ENCODE peak calls at places on chromosomes 7 and 10, in four cellular contexts. C is HCT116, W is HepG2, Q is K562. N is an unnamed sample.

GRCh38 chr7:96719164-96719563 is 9.5 kb upstream of the SEM1 start:
- DNase-seq in W (no peak), C (no peak), Q (no peak), N (no peak)

GRCh38 chr10:16809074-16809718 is 8.0 kb downstream of the RSU1 start:
- DNase-seq in C (peak; percentile 31), W (peak; percentile 29), Q (peak; percentile 47), N (peak; percentile 28)

GRCh38 chr7:74372511-74373111 is 81.1 kb upstream of the GTF2IRD1 start:
- DNase-seq in W (no peak), Q (no peak), C (no peak), N (no peak)

GRCh38 chr10:77746313-77746712 is 108.7 kb upstream of the KCNMA1 start:
- DNase-seq in W (no peak), Q (no peak), C (no peak), N (no peak)

GRCh38 chr7:150788474-150789269 is 11.5 kb downstream of the TMEM176B start:
- DNase-seq in W (no peak), Q (no peak), C (no peak), N (no peak)

GRCh38 chr7:153381275-153382119 is 621.9 kb downstream of the ACTR3B start:
- DNase-seq in C (no peak), W (peak; percentile 28), Q (peak; percentile 85), N (peak; percentile 28)

GRCh38 chr10:18607503-18607902 is 43.9 kb downstream of the NSUN6 start:
- DNase-seq in Q (peak; percentile 49), C (peak; percentile 72), W (peak; percentile 37), N (no peak)

GRCh38 chr7:1193593-1194424 is 33.8 kb upstream of the ZFAND2A start:
- DNase-seq in Q (no peak), W (no peak), C (peak; percentile 40), N (peak; percentile 88)

GRCh38 chr10:99654791-99655190 is 4.5 kb upstream of the ENTPD7 start:
- DNase-seq in W (no peak), Q (no peak), C (no peak), N (peak; percentile 71)

GRCh38 chr10:50538473-50539398 is 85.0 kb downstream of the SGMS1 start:
- DNase-seq in W (peak; percentile 92), C (peak; percentile 27), Q (peak; percentile 59), N (no peak)

GRCh38 chr10:29590598-29591415 is 44.0 kb downstream of the SVIL start:
- DNase-seq in W (peak; percentile 26), Q (peak; percentile 51), C (peak; percentile 21), N (no peak)

GRCh38 chr10:42991442-42992098 is 85.3 kb upstream of the RET start:
- DNase-seq in W (no peak), C (no peak), Q (no peak), N (no peak)

GRCh38 chr10:77287647-77288120 is 349.9 kb downstream of the KCNMA1 start:
- DNase-seq in Q (no peak), W (no peak), C (no peak), N (no peak)

GRCh38 chr7:1736469-1736817 is 66.4 kb downstream of the ELFN1 start:
- DNase-seq in C (no peak), Q (no peak), W (no peak), N (no peak)

GRCh38 chr7:132433286-132433685 is 143.0 kb downstream of the PLXNA4 start:
- DNase-seq in W (no peak), C (no peak), Q (no peak), N (no peak)

GRCh38 chr7:91247497-91247896 is 16.7 kb upstream of the FZD1 start:
- DNase-seq in Q (no peak), W (no peak), C (no peak), N (no peak)

GRCh38 chr10:123569436-123570010 is 96.6 kb upstream of the GPR26 start:
- DNase-seq in C (no peak), Q (no peak), W (no peak), N (no peak)

GRCh38 chr7:101172854-101173751 is 7.0 kb downstream of the NAT16 start:
- DNase-seq in W (no peak), Q (peak; percentile 60), C (no peak), N (peak; percentile 43)

GRCh38 chr10:120181154-120181553 is 275.9 kb upstream of the PLPP4 start:
- DNase-seq in Q (no peak), C (no peak), W (no peak), N (no peak)

GRCh38 chr7:36711256-36711655 is 13.0 kb downstream of the AOAH start:
- DNase-seq in W (no peak), Q (no peak), C (no peak), N (no peak)

GRCh38 chr7:123494193-123494796 is 40.1 kb downstream of the IQUB start:
- DNase-seq in Q (peak; percentile 52), C (peak; percentile 21), W (peak; percentile 27), N (peak; percentile 56)

GRCh38 chr10:44306147-44306710 is 78.7 kb downstream of the CXCL12 start:
- DNase-seq in W (no peak), C (no peak), Q (no peak), N (no peak)

GRCh38 chr7:16492513-16493062 is 27.1 kb upstream of the SOSTDC1 start:
- DNase-seq in W (peak; percentile 90), Q (no peak), C (no peak), N (peak; percentile 66)

GRCh38 chr7:4824120-4824775 is 37.6 kb downstream of the PAPOLB start:
- DNase-seq in Q (no peak), C (no peak), W (no peak), N (no peak)

GRCh38 chr7:132075573-132075972 is 500.7 kb downstream of the PLXNA4 start:
- DNase-seq in W (no peak), Q (no peak), C (no peak), N (no peak)

GRCh38 chr7:94509264-94509878 is at the start of gene CASD1:
- DNase-seq in C (no peak), Q (no peak), W (peak; percentile 33), N (peak; percentile 58)

GRCh38 chr7:149633976-149634945 is 136.7 kb upstream of the ZNF746 start:
- DNase-seq in C (no peak), W (no peak), Q (no peak), N (no peak)

GRCh38 chr10:25966846-25967245 is 32.8 kb downstream of the MYO3A start:
- DNase-seq in C (no peak), W (no peak), Q (no peak), N (no peak)

GRCh38 chr7:123625254-123625653 is 23.6 kb downstream of the ASB15 start:
- DNase-seq in W (no peak), Q (no peak), C (no peak), N (no peak)

GRCh38 chr10:78913219-78914059 is 155.3 kb upstream of the ZMIZ1 start:
- DNase-seq in C (no peak), W (peak; percentile 86), Q (no peak), N (peak; percentile 45)

GRCh38 chr7:82210422-82211184 is 233.0 kb downstream of the CACNA2D1 start:
- DNase-seq in C (no peak), Q (no peak), W (no peak), N (no peak)

GRCh38 chr7:130994378-130995115 is 260.5 kb upstream of the KLF14 start:
- DNase-seq in W (no peak), Q (no peak), C (no peak), N (no peak)

GRCh38 chr10:26157734-26158133 is 58.8 kb upstream of the GAD2 start:
- DNase-seq in C (no peak), W (no peak), Q (no peak), N (no peak)

DNA sequence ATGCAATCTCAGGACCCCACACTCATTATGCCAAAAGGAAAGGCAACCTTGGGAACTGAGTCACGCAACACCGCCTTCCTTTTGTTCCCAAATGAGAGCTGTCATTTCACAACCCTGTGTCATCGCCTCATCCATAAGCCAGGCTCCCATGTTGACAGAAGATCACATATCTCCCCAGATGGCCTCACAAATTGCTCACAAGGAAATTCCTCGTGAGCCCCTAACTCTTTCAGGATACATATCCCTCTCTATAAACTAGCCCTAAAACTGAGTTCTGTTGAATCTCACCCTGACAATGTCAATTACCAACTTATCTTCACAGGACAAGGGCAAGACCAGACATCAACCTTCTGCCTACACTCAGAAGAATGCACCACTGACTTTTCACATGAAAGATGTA is 22.6 kb downstream of the CCDC3 start:
- DNase-seq in Q (no peak), W (no peak), C (no peak), N (no peak)
- TF ChIP-seq JUND in Q (no peak), W (no peak), C (no peak), N (no peak)

GRCh38 chr7:92461027-92462003 is 14.0 kb downstream of the GATAD1 start:
- DNase-seq in W (peak; percentile 29), C (peak; percentile 41), Q (peak; percentile 62), N (peak; percentile 74)
- TF ChIP-seq JUND in W (no peak), C (no peak), Q (no peak), N (no peak)

GRCh38 chr10:115963848-115964247 is 309.2 kb downstream of the GFRA1 start:
- DNase-seq in C (no peak), Q (no peak), W (no peak), N (no peak)
- TF ChIP-seq JUND in C (no peak), Q (no peak), W (no peak), N (no peak)

DNA sequence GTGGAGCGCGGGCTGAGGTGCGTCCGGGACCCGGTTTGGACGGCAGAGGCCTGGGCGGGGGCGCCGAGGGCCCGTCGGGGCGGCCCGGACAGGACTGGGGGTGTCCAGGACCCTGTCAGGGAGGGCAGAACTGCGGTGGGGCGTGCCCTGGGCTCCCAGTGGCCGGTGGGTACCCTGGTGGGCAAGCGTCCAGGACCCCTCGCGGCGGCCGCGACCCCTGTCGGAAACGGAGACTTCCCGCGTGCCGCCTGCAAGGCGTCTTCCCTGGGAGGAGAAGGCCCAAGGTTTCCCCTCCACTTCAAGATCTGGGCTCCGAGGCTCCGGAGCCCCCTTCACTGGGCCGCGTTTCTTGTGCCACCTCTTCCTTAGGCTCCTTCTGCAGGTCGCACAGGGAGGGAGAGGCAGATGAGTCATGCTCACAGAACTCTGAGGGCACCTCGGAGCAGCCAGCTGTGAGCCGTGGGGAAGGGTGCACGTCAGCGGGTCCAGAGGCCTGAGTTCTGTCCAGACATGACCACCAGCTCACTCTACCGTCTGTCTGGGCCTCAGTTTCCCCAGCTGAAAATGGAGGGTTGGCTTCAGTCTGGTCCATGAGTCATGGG is 536 bp downstream of the ALOX5 start:
- DNase-seq in C (no peak), W (no peak), Q (no peak), N (no peak)
- TF ChIP-seq JUND in C (no peak), W (no peak), Q (peak; percentile 59), N (no peak)

DNA sequence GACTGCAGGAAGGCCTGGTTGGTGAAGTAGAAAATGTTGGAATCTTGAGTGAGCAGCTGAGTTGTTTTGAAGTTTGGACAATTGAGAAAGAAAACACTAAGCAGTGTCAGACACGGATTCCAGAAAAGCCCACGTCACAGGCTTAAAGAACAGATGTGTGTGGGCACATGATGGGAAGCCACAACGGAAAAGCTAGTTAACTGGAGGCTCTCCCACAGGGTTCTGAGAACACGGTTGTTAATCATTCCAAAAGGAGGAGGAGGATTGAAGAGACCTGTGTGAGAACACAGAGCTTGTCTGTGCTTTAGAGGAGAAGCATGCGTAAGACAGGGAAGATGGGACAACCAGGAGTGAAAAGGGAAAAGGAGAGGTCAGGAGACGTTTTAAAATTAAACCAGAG is 42.6 kb downstream of the SHH start:
- DNase-seq in Q (no peak), C (no peak), W (no peak), N (no peak)
- TF ChIP-seq JUND in Q (no peak), C (no peak), W (no peak), N (no peak)

DNA sequence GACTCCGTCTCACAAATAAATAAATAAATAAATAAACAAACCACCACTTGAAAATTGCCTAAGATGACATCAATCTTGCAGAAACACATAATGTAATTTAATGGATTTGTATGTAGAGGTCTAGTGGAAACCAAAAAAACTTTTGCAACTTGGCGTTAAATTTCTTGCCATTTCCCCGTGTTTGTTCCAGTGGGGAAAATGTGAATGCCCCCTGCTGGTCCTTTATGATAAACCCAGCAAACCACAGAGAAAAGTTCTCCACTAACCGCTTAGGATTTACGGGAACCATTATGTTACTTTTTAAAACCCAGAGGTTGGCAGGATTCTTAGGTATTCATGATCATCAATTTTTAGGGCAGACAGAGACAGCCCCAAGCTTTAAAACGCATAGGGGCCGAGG is 32.5 kb downstream of the LAMB4 start:
- DNase-seq in W (peak; percentile 20), Q (peak; percentile 60), C (peak; percentile 19), N (peak; percentile 29)
- TF ChIP-seq JUND in W (no peak), Q (no peak), C (no peak), N (no peak)

N was measured in T47D.